ENCODE peak calls at places on chromosome 17, in ten cellular contexts. M is GM12878, R is transverse colon, W is A549, C is tibial nerve, U is K562, S is HepG2, E is ovary, F is H1, G is esophagus muscularis mucosa. Q is an unnamed sample.

GRCh38 chr17:67520282-67520906 is 143.3 kb downstream of the PITPNC1 start:
- DNase-seq in G (no peak), S (no peak), M (no peak), U (no peak), C (peak), W (no peak), R (peak), E (no peak), F (no peak), Q (no peak)

GRCh38 chr17:56545930-56546329 is 47.6 kb upstream of the NOG start:
- DNase-seq in M (no peak), C (no peak), R (no peak), W (no peak), U (no peak), F (no peak), E (no peak), G (no peak), S (no peak), Q (no peak)

GRCh38 chr17:15918261-15918660 is 26.7 kb upstream of the ADORA2B start:
- DNase-seq in R (no peak), W (no peak), C (no peak), G (no peak), F (no peak), U (no peak), E (no peak), S (no peak), M (no peak), Q (no peak)

GRCh38 chr17:51491416-51491815 is 231.1 kb downstream of the UTP18 start:
- DNase-seq in S (no peak), R (no peak), F (no peak), U (no peak), C (no peak), W (no peak), G (no peak), M (no peak), E (no peak), Q (no peak)

GRCh38 chr17:36599546-36600250 is 1.7 kb upstream of the MRM1 start:
- DNase-seq in G (peak), E (no peak), W (no peak), U (peak), M (no peak), C (no peak), F (no peak), S (no peak), R (no peak), Q (no peak)

GRCh38 chr17:48892940-48893645 is 506 bp downstream of the ATP5MC1 start:
- DNase-seq in S (no peak), F (no peak), G (no peak), M (no peak), U (no peak), E (no peak), W (no peak), C (no peak), R (no peak), Q (no peak)

GRCh38 chr17:27762527-27763305 is 37.6 kb downstream of the NOS2 start:
- DNase-seq in W (no peak), C (no peak), R (no peak), U (peak), F (no peak), M (no peak), E (no peak), G (no peak), S (no peak), Q (no peak)

GRCh38 chr17:8887834-8888703 is 20.6 kb upstream of the PIK3R6 start:
- DNase-seq in M (no peak), U (peak), C (peak), W (peak), E (no peak), G (no peak), R (no peak), F (no peak), S (peak), Q (no peak)

GRCh38 chr17:29451338-29451737 is 61.2 kb downstream of the TAOK1 start:
- DNase-seq in E (no peak), S (no peak), W (no peak), F (no peak), C (no peak), R (no peak), M (no peak), U (no peak), G (no peak), Q (no peak)

GRCh38 chr17:57705921-57706695 is 39.0 kb downstream of the CCDC182 start:
- DNase-seq in U (no peak), S (no peak), C (no peak), E (no peak), W (no peak), G (peak), F (no peak), R (no peak), M (no peak), Q (no peak)

GRCh38 chr17:1714980-1715802 is 5.0 kb upstream of the TLCD2 start:
- DNase-seq in M (no peak), E (peak), C (peak), U (peak), F (no peak), G (peak), R (peak), S (peak), W (peak), Q (peak)

GRCh38 chr17:78925662-78926555 is 722 bp upstream of the TIMP2 start:
- DNase-seq in E (peak), U (no peak), S (peak), G (peak), R (peak), W (no peak), M (no peak), C (peak), F (no peak), Q (peak)

GRCh38 chr17:6608321-6608720 is 32.2 kb downstream of the KIAA0753 start:
- DNase-seq in F (no peak), C (no peak), M (no peak), R (no peak), G (no peak), S (no peak), U (no peak), W (peak), E (no peak), Q (no peak)

GRCh38 chr17:40866838-40867237 is at the start of gene KRT12:
- DNase-seq in M (no peak), W (no peak), C (no peak), S (no peak), F (no peak), R (no peak), E (no peak), U (peak), G (no peak), Q (no peak)

GRCh38 chr17:63426041-63426916 is 19.8 kb downstream of the CYB561 start:
- DNase-seq in W (no peak), M (no peak), S (no peak), R (no peak), G (no peak), F (no peak), U (no peak), E (no peak), C (no peak), Q (no peak)

GRCh38 chr17:21286066-21286770 is 1.7 kb downstream of the MAP2K3 start:
- DNase-seq in S (peak), R (peak), C (peak), U (peak), G (peak), M (no peak), E (peak), W (peak), F (no peak), Q (peak)

GRCh38 chr17:27513849-27514248 is 57.6 kb downstream of the KSR1 start:
- DNase-seq in G (no peak), F (no peak), U (no peak), W (no peak), R (no peak), C (no peak), E (no peak), S (no peak), M (no peak), Q (no peak)

GRCh38 chr17:50715471-50715870 is 3.9 kb upstream of the LUC7L3 start:
- DNase-seq in M (no peak), E (no peak), F (no peak), G (no peak), C (no peak), S (no peak), R (no peak), W (no peak), U (no peak), Q (no peak)

GRCh38 chr17:10144976-10145375 is 53.4 kb downstream of the GAS7 start:
- DNase-seq in U (no peak), W (no peak), R (no peak), F (no peak), G (no peak), E (no peak), S (no peak), C (no peak), M (no peak), Q (no peak)

GRCh38 chr17:29840884-29841283 is 89.1 kb downstream of the SSH2 start:
- DNase-seq in R (no peak), U (no peak), F (no peak), E (no peak), C (no peak), W (no peak), M (no peak), S (no peak), G (no peak), Q (no peak)

GRCh38 chr17:36947922-36948716 is 635 bp upstream of the AATF start:
- DNase-seq in U (no peak), W (no peak), F (no peak), R (no peak), E (no peak), S (no peak), C (no peak), M (no peak), G (no peak), Q (no peak)

GRCh38 chr17:35286120-35286781 is 43.4 kb downstream of the SLFN5 start:
- DNase-seq in R (no peak), C (no peak), W (no peak), E (no peak), G (no peak), U (no peak), S (no peak), F (no peak), M (peak), Q (no peak)

GRCh38 chr17:66855204-66855603 is 20.3 kb downstream of the CACNG5 start:
- DNase-seq in C (no peak), U (peak), S (no peak), R (no peak), F (peak), E (no peak), M (no peak), W (no peak), G (no peak), Q (no peak)

GRCh38 chr17:62652251-62653001 is 25.0 kb downstream of the MRC2 start:
- DNase-seq in C (no peak), F (no peak), G (no peak), E (peak), W (peak), M (no peak), U (no peak), S (no peak), R (peak), Q (peak)

GRCh38 chr17:60562421-60562820 is 36.4 kb upstream of the APPBP2 start:
- DNase-seq in S (no peak), W (no peak), G (no peak), R (no peak), E (no peak), M (no peak), F (no peak), U (no peak), C (no peak), Q (no peak)

GRCh38 chr17:78379134-78379497 is 667 bp downstream of the PGS1 start:
- DNase-seq in G (no peak), C (no peak), E (no peak), U (no peak), R (no peak), M (no peak), W (no peak), S (peak), F (no peak), Q (no peak)

DNA sequence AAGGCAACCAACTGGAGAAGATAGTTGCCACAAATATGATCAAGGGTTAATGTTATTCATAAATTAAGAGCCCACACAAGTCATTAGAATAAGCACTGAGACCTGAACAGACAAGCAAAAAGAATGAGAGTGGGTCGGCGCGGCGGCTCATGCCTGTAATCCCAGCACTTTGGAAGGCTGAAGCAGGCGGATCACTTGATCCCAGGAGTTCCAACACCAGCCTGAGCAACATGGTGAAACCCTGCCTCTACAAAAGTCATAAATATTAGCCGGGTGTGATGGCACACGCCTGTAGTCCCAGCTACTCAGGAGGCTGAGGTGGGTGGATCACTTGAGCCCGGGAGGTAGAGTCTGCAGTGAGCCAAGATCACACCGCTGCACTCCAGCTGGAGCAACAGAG is 40.7 kb upstream of the STH start:
- DNase-seq in U (no peak), S (no peak), C (no peak), M (no peak), W (no peak), F (no peak), E (no peak), G (no peak), R (no peak), Q (no peak)
- TF ChIP-seq POLR2A in U (no peak), S (no peak), C (no peak), M (no peak), W (no peak), F (no peak), E (no peak), G (no peak), R (no peak), Q (no peak)

DNA sequence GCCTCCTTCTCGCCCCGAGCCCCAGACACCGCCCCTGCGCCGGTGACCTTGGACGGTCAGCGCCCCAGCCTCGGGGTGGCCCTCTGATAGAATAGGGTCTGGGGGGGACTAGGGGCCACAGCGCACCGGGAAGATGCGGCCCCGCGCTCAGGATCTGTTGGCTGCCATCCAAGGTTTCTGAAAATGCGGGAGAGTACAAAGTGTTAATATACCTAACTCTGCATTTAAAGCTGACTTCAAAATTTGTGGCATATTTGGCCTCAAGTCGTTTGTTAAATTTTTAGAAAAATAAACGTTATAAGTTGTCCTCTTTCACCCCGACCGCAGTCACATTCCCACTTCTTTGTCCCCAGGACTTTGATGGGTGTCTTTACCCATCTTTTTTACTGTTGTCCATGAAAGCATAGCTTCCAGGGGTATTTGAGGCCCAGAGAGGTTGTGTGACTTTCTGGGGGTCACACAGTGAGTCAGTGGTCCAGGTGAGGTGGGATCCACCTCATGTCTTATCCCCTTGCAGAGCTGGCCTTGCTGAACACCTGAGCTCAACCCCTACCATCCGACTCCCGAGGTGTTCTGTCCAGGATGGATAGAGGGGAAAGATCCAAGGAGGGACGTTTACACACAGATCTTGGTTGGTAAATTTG is 796 bp downstream of the NT5M start:
- DNase-seq in S (no peak), M (no peak), E (peak), W (no peak), G (no peak), U (no peak), C (no peak), F (no peak), R (no peak), Q (no peak)
- TF ChIP-seq CTCF in S (no peak), M (no peak), E (no peak), W (no peak), G (no peak), U (no peak), C (no peak), F (no peak), R (no peak), Q (no peak)

GRCh38 chr17:75691371-75692290 is 24.5 kb downstream of the SAP30BP start:
- DNase-seq in M (no peak), U (no peak), W (no peak), R (no peak), G (no peak), S (no peak), F (no peak), E (no peak), C (no peak), Q (no peak)
- TF ChIP-seq EP300 in M (no peak), U (no peak), W (no peak), R (no peak), G (no peak), S (no peak), F (no peak), E (no peak), C (peak), Q (no peak)

GRCh38 chr17:42980766-42981397 is 517 bp downstream of the RUNDC1 start:
- DNase-seq in C (no peak), S (peak), W (peak), U (peak), R (peak), F (no peak), M (peak), E (no peak), G (no peak), Q (peak)

GRCh38 chr17:42982266-42982665 is 1.9 kb downstream of the RUNDC1 start:
- DNase-seq in E (no peak), W (no peak), U (no peak), F (no peak), C (no peak), R (no peak), S (no peak), G (no peak), M (no peak), Q (no peak)

GRCh38 chr17:42979511-42980273 is at the start of gene PTGES3L:
- DNase-seq in U (peak), E (no peak), S (peak), M (no peak), R (peak), F (no peak), G (no peak), C (no peak), W (peak), Q (no peak)

GRCh38 chr17:42984486-42984885 is 4.1 kb downstream of the RUNDC1 start:
- DNase-seq in R (no peak), G (no peak), F (no peak), E (no peak), W (no peak), S (no peak), M (no peak), C (no peak), U (no peak), Q (no peak)

DNA sequence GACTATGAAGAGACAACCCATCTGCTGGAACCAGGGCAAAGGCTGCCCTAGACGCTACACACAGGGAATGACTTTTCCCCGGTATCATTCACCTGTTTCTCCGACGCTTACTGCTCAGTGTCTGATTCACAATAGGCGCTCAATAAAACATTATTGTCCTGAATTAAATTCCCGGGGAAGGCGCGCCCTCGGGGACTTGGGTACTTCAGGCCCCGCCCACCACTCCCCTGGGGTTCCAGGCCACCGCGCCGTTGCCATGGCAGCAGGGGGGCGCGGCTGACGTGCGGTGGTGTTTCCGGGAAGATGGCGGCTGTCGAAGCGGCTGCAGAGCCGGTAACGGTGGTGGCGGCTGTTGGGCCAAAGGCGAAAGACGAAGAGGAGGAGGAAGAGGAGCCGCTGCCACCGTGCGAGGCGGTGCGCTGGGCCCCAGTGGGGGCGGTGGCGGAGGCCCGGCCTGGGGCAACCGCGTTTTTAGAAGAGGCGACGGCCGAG is at the start of gene RUNDC1:
- DNase-seq in S (peak), F (no peak), R (peak), E (peak), M (peak), G (peak), U (peak), W (peak), C (peak), Q (peak)
- TF ChIP-seq POLR2A in S (no peak), F (no peak), R (peak), E (no peak), M (peak), G (peak), U (no peak), W (peak), C (peak), Q (no peak)

GRCh38 chr17:11797803-11798202 is 199.5 kb downstream of the ZNF18 start:
- DNase-seq in S (no peak), W (peak), U (peak), E (no peak), M (no peak), G (no peak), F (no peak), R (no peak), C (no peak), Q (no peak)
- TF ChIP-seq CTCF in S (peak), W (peak), U (peak), E (no peak), M (no peak), G (no peak), F (peak), R (no peak), C (no peak), Q (no peak)

DNA sequence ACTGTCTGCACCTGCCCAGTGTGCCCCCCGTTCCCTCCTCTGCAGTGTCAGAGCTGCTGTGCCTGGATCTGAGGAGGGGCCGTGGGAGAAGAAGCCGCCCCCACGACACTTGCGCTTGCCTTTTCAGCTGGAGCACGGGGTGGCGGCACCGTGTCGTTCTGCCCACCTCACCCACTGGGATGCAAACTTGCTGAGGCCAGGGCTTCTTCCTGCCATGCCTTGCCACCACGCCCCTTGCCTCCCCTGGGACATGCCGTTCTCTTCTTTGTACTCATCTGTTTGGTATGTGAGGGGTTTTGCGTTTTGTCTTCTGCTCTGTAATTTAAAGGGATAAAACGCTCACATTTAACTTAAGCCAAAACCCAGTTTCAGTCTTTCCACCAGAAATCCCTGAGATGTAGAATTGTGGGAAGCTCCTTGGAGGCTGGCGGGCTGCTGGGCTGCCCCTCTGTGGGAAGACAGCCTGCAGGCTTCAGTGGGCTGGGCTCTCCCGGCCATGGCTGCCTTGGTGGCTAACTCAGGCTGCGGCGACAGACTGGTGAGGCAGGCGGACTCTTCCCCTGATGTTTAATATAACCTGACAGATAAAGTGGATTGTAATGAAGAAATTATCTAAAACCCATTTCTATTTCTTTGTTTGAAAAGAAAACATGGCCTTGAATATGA is 180.2 kb downstream of the RPTOR start:
- DNase-seq in W (peak), G (no peak), R (no peak), U (no peak), C (no peak), F (no peak), E (no peak), S (no peak), M (no peak), Q (no peak)
- TF ChIP-seq EP300 in W (no peak), G (no peak), R (no peak), U (no peak), C (no peak), F (no peak), E (no peak), S (no peak), M (no peak), Q (no peak)

Q was measured in stomach.